ENCODE peak calls at places on chromosomes 12 and 14, in ten cellular contexts. One of them, this sample, is unnamed.

GRCh38 chr14:52913271-52913670 is 37.6 kb downstream of the FERMT2 start:
- DNase-seq in neural progenitor cell: no peak
- DNase-seq in dorsolateral prefrontal cortex: no peak
- DNase-seq in transverse colon: no peak
- DNase-seq in Peyer's patch: no peak
- DNase-seq in cardiac fibroblast: peak; percentile 80
- DNase-seq in Caco-2: no peak
- DNase-seq in CD8-positive, alpha-beta T cell: no peak
- DNase-seq in lower lobe of right lung: no peak
- DNase-seq in BE2C: no peak
- DNase-seq in this sample: no peak

GRCh38 chr14:52064174-52064573 is 4.7 kb downstream of the NID2 start:
- DNase-seq in neural progenitor cell: no peak
- DNase-seq in dorsolateral prefrontal cortex: no peak
- DNase-seq in transverse colon: no peak
- DNase-seq in Peyer's patch: no peak
- DNase-seq in cardiac fibroblast: no peak
- DNase-seq in Caco-2: no peak
- DNase-seq in CD8-positive, alpha-beta T cell: no peak
- DNase-seq in lower lobe of right lung: no peak
- DNase-seq in BE2C: no peak
- DNase-seq in this sample: no peak

GRCh38 chr14:104974146-104974541 is 4.0 kb downstream of the AHNAK2 start:
- DNase-seq in neural progenitor cell: no peak
- DNase-seq in dorsolateral prefrontal cortex: no peak
- DNase-seq in transverse colon: no peak
- DNase-seq in Peyer's patch: no peak
- DNase-seq in cardiac fibroblast: no peak
- DNase-seq in Caco-2: no peak
- DNase-seq in CD8-positive, alpha-beta T cell: no peak
- DNase-seq in lower lobe of right lung: peak; percentile 42
- DNase-seq in BE2C: peak; percentile 4
- DNase-seq in this sample: peak; percentile 91

GRCh38 chr14:75877884-75878283 is 103.9 kb downstream of the TGFB3 start:
- DNase-seq in neural progenitor cell: no peak
- DNase-seq in dorsolateral prefrontal cortex: no peak
- DNase-seq in transverse colon: no peak
- DNase-seq in Peyer's patch: no peak
- DNase-seq in cardiac fibroblast: no peak
- DNase-seq in Caco-2: no peak
- DNase-seq in CD8-positive, alpha-beta T cell: no peak
- DNase-seq in lower lobe of right lung: no peak
- DNase-seq in BE2C: no peak
- DNase-seq in this sample: no peak

GRCh38 chr14:54703724-54704123 is 136.8 kb downstream of the SAMD4A start:
- DNase-seq in neural progenitor cell: no peak
- DNase-seq in dorsolateral prefrontal cortex: no peak
- DNase-seq in transverse colon: no peak
- DNase-seq in Peyer's patch: no peak
- DNase-seq in cardiac fibroblast: no peak
- DNase-seq in Caco-2: no peak
- DNase-seq in CD8-positive, alpha-beta T cell: no peak
- DNase-seq in lower lobe of right lung: no peak
- DNase-seq in BE2C: no peak
- DNase-seq in this sample: no peak

GRCh38 chr12:23083267-23083666 is 458.3 kb downstream of the ETNK1 start:
- DNase-seq in neural progenitor cell: no peak
- DNase-seq in dorsolateral prefrontal cortex: no peak
- DNase-seq in transverse colon: no peak
- DNase-seq in Peyer's patch: no peak
- DNase-seq in cardiac fibroblast: peak; percentile 96
- DNase-seq in Caco-2: no peak
- DNase-seq in CD8-positive, alpha-beta T cell: no peak
- DNase-seq in lower lobe of right lung: no peak
- DNase-seq in BE2C: peak; percentile 43
- DNase-seq in this sample: no peak

GRCh38 chr14:21866479-21866878 is 192.9 kb upstream of the OR4E1 start:
- DNase-seq in neural progenitor cell: no peak
- DNase-seq in dorsolateral prefrontal cortex: no peak
- DNase-seq in transverse colon: no peak
- DNase-seq in Peyer's patch: no peak
- DNase-seq in cardiac fibroblast: peak; percentile 31
- DNase-seq in Caco-2: no peak
- DNase-seq in CD8-positive, alpha-beta T cell: no peak
- DNase-seq in lower lobe of right lung: no peak
- DNase-seq in BE2C: no peak
- DNase-seq in this sample: no peak

GRCh38 chr12:128078311-128078851 is 188.6 kb upstream of the TMEM132C start:
- DNase-seq in neural progenitor cell: peak; percentile 44
- DNase-seq in dorsolateral prefrontal cortex: no peak
- DNase-seq in transverse colon: no peak
- DNase-seq in Peyer's patch: no peak
- DNase-seq in cardiac fibroblast: no peak
- DNase-seq in Caco-2: no peak
- DNase-seq in CD8-positive, alpha-beta T cell: no peak
- DNase-seq in lower lobe of right lung: no peak
- DNase-seq in BE2C: no peak
- DNase-seq in this sample: no peak

GRCh38 chr12:53005215-53005985 is 856 bp upstream of the EIF4B start:
- DNase-seq in neural progenitor cell: peak; percentile 65
- DNase-seq in dorsolateral prefrontal cortex: no peak
- DNase-seq in transverse colon: no peak
- DNase-seq in Peyer's patch: no peak
- DNase-seq in cardiac fibroblast: peak; percentile 18
- DNase-seq in Caco-2: peak; percentile 36
- DNase-seq in CD8-positive, alpha-beta T cell: no peak
- DNase-seq in lower lobe of right lung: peak; percentile 51
- DNase-seq in BE2C: no peak
- DNase-seq in this sample: no peak

GRCh38 chr12:95473440-95473946 is 459 bp upstream of the METAP2 start:
- DNase-seq in neural progenitor cell: peak; percentile 45
- DNase-seq in dorsolateral prefrontal cortex: no peak
- DNase-seq in transverse colon: peak; percentile 48
- DNase-seq in Peyer's patch: peak; percentile 54
- DNase-seq in cardiac fibroblast: peak; percentile 58
- DNase-seq in Caco-2: peak; percentile 43
- DNase-seq in CD8-positive, alpha-beta T cell: peak; percentile 4
- DNase-seq in lower lobe of right lung: no peak
- DNase-seq in BE2C: peak; percentile 25
- DNase-seq in this sample: no peak

GRCh38 chr14:56189306-56189705 is 71.1 kb downstream of the PELI2 start:
- DNase-seq in neural progenitor cell: no peak
- DNase-seq in dorsolateral prefrontal cortex: no peak
- DNase-seq in transverse colon: no peak
- DNase-seq in Peyer's patch: no peak
- DNase-seq in cardiac fibroblast: peak; percentile 86
- DNase-seq in Caco-2: no peak
- DNase-seq in CD8-positive, alpha-beta T cell: no peak
- DNase-seq in lower lobe of right lung: no peak
- DNase-seq in BE2C: no peak
- DNase-seq in this sample: no peak

DNA sequence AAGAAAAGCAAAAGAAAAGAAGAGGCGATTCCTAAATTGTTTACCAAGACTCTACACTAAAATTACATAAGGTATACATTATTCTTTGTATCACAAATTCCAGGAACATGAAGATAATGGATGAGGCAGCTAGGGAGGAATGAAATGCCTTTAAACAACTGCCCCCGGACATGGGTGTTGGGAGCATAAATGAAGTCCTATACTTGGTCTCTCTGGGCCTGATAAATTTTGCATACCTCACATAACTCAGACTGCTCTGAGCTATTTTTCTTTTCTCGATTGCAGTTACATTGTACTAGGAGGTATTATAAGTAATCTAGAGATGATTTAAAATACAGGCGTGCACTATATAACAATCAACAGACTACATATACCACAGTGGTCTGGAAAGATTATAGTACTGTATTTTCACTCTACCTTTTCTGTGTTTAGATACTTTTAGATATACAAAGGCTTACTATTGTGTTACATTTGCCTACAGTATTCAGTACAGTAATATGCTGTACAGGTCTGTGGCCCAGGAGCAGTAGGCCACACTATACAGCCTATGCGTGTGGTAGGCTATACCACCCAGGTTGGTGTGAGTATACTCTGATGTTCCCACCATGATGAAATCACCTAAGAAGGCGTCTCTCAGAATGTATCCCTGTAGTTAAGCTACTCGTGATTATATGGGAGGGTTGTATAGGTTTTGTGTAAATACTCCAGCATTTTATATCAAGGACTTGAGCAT is 14.3 kb downstream of the FNTB start:
- DNase-seq in neural progenitor cell: no peak
- DNase-seq in dorsolateral prefrontal cortex: no peak
- DNase-seq in transverse colon: no peak
- DNase-seq in Peyer's patch: no peak
- DNase-seq in cardiac fibroblast: peak; percentile 47
- DNase-seq in Caco-2: no peak
- DNase-seq in CD8-positive, alpha-beta T cell: no peak
- DNase-seq in lower lobe of right lung: no peak
- DNase-seq in BE2C: no peak
- DNase-seq in this sample: no peak
- TF ChIP-seq CTCF in neural progenitor cell: no peak
- TF ChIP-seq CTCF in dorsolateral prefrontal cortex: no peak
- TF ChIP-seq CTCF in transverse colon: no peak
- TF ChIP-seq CTCF in Peyer's patch: no peak
- TF ChIP-seq CTCF in cardiac fibroblast: no peak
- TF ChIP-seq CTCF in Caco-2: no peak
- TF ChIP-seq CTCF in CD8-positive, alpha-beta T cell: no peak
- TF ChIP-seq CTCF in lower lobe of right lung: no peak
- TF ChIP-seq CTCF in BE2C: no peak
- TF ChIP-seq CTCF in this sample: no peak

GRCh38 chr14:81268016-81268416 is 47.3 kb upstream of the GTF2A1 start:
- DNase-seq in neural progenitor cell: no peak
- DNase-seq in dorsolateral prefrontal cortex: no peak
- DNase-seq in transverse colon: no peak
- DNase-seq in Peyer's patch: no peak
- DNase-seq in cardiac fibroblast: peak; percentile 2
- DNase-seq in Caco-2: no peak
- DNase-seq in CD8-positive, alpha-beta T cell: no peak
- DNase-seq in lower lobe of right lung: no peak
- DNase-seq in BE2C: no peak
- DNase-seq in this sample: no peak

GRCh38 chr14:81272322-81272721 is 51.6 kb upstream of the GTF2A1 start:
- DNase-seq in neural progenitor cell: no peak
- DNase-seq in dorsolateral prefrontal cortex: no peak
- DNase-seq in transverse colon: no peak
- DNase-seq in Peyer's patch: no peak
- DNase-seq in cardiac fibroblast: no peak
- DNase-seq in Caco-2: no peak
- DNase-seq in CD8-positive, alpha-beta T cell: no peak
- DNase-seq in lower lobe of right lung: no peak
- DNase-seq in BE2C: no peak
- DNase-seq in this sample: no peak

GRCh38 chr14:81269979-81270375 is 49.2 kb upstream of the GTF2A1 start:
- DNase-seq in neural progenitor cell: no peak
- DNase-seq in dorsolateral prefrontal cortex: no peak
- DNase-seq in transverse colon: no peak
- DNase-seq in Peyer's patch: no peak
- DNase-seq in cardiac fibroblast: no peak
- DNase-seq in Caco-2: no peak
- DNase-seq in CD8-positive, alpha-beta T cell: no peak
- DNase-seq in lower lobe of right lung: no peak
- DNase-seq in BE2C: no peak
- DNase-seq in this sample: no peak

GRCh38 chr14:81265641-81266169 is 44.9 kb upstream of the GTF2A1 start:
- DNase-seq in neural progenitor cell: no peak
- DNase-seq in dorsolateral prefrontal cortex: no peak
- DNase-seq in transverse colon: no peak
- DNase-seq in Peyer's patch: no peak
- DNase-seq in cardiac fibroblast: no peak
- DNase-seq in Caco-2: no peak
- DNase-seq in CD8-positive, alpha-beta T cell: no peak
- DNase-seq in lower lobe of right lung: no peak
- DNase-seq in BE2C: no peak
- DNase-seq in this sample: no peak

GRCh38 chr14:81269100-81269978 is 48.6 kb upstream of the GTF2A1 start:
- DNase-seq in neural progenitor cell: peak; percentile 65
- DNase-seq in dorsolateral prefrontal cortex: no peak
- DNase-seq in transverse colon: no peak
- DNase-seq in Peyer's patch: no peak
- DNase-seq in cardiac fibroblast: peak; percentile 82
- DNase-seq in Caco-2: peak; percentile 46
- DNase-seq in CD8-positive, alpha-beta T cell: no peak
- DNase-seq in lower lobe of right lung: no peak
- DNase-seq in BE2C: peak; percentile 37
- DNase-seq in this sample: no peak
- TF ChIP-seq CTCF in neural progenitor cell: peak; percentile 88
- TF ChIP-seq CTCF in dorsolateral prefrontal cortex: peak; percentile 86
- TF ChIP-seq CTCF in transverse colon: peak; percentile 89
- TF ChIP-seq CTCF in Peyer's patch: peak; percentile 75
- TF ChIP-seq CTCF in cardiac fibroblast: peak; percentile 71
- TF ChIP-seq CTCF in Caco-2: peak; percentile 73
- TF ChIP-seq CTCF in CD8-positive, alpha-beta T cell: peak; percentile 63
- TF ChIP-seq CTCF in lower lobe of right lung: peak; percentile 79
- TF ChIP-seq CTCF in BE2C: peak; percentile 84
- TF ChIP-seq CTCF in this sample: peak; percentile 87

GRCh38 chr12:116578051-116578450 is 18.9 kb downstream of the MAP1LC3B2 start:
- DNase-seq in neural progenitor cell: no peak
- DNase-seq in dorsolateral prefrontal cortex: no peak
- DNase-seq in transverse colon: no peak
- DNase-seq in Peyer's patch: no peak
- DNase-seq in cardiac fibroblast: no peak
- DNase-seq in Caco-2: no peak
- DNase-seq in CD8-positive, alpha-beta T cell: no peak
- DNase-seq in lower lobe of right lung: no peak
- DNase-seq in BE2C: no peak
- DNase-seq in this sample: no peak
- TF ChIP-seq CTCF in neural progenitor cell: no peak
- TF ChIP-seq CTCF in dorsolateral prefrontal cortex: no peak
- TF ChIP-seq CTCF in transverse colon: no peak
- TF ChIP-seq CTCF in Peyer's patch: no peak
- TF ChIP-seq CTCF in cardiac fibroblast: no peak
- TF ChIP-seq CTCF in Caco-2: no peak
- TF ChIP-seq CTCF in CD8-positive, alpha-beta T cell: no peak
- TF ChIP-seq CTCF in lower lobe of right lung: no peak
- TF ChIP-seq CTCF in BE2C: no peak
- TF ChIP-seq CTCF in this sample: no peak

GRCh38 chr12:86379337-86379736 is 123.1 kb upstream of the MGAT4C start:
- DNase-seq in neural progenitor cell: no peak
- DNase-seq in dorsolateral prefrontal cortex: no peak
- DNase-seq in transverse colon: no peak
- DNase-seq in Peyer's patch: no peak
- DNase-seq in cardiac fibroblast: no peak
- DNase-seq in Caco-2: no peak
- DNase-seq in CD8-positive, alpha-beta T cell: no peak
- DNase-seq in lower lobe of right lung: no peak
- DNase-seq in BE2C: no peak
- DNase-seq in this sample: no peak

GRCh38 chr12:86373813-86374212 is 117.6 kb upstream of the MGAT4C start:
- DNase-seq in neural progenitor cell: no peak
- DNase-seq in dorsolateral prefrontal cortex: no peak
- DNase-seq in transverse colon: no peak
- DNase-seq in Peyer's patch: no peak
- DNase-seq in cardiac fibroblast: no peak
- DNase-seq in Caco-2: no peak
- DNase-seq in CD8-positive, alpha-beta T cell: no peak
- DNase-seq in lower lobe of right lung: no peak
- DNase-seq in BE2C: no peak
- DNase-seq in this sample: no peak

DNA sequence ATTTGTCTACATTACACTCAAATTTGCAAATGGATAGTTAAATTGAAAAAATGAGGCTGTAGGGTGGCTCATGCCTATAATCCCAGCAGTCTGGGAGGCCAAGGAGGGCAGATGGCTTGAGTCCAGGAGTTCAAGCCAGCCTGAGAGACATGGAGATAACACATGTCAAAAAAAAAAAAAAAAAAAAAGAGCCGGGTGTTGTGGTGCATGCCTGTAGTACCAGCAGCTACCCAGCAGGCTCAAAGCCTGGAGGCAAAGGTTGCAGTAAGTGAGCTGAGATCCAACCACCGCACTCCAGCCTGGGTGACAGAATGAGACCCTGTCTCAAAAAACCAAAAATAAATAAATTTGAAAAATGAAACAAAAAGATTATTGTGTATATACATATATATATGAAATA is 119.9 kb upstream of the MGAT4C start:
- DNase-seq in neural progenitor cell: peak; percentile 40
- DNase-seq in dorsolateral prefrontal cortex: no peak
- DNase-seq in transverse colon: no peak
- DNase-seq in Peyer's patch: no peak
- DNase-seq in cardiac fibroblast: no peak
- DNase-seq in Caco-2: no peak
- DNase-seq in CD8-positive, alpha-beta T cell: no peak
- DNase-seq in lower lobe of right lung: no peak
- DNase-seq in BE2C: peak; percentile 78
- DNase-seq in this sample: no peak
- TF ChIP-seq CTCF in neural progenitor cell: peak; percentile 29
- TF ChIP-seq CTCF in dorsolateral prefrontal cortex: no peak
- TF ChIP-seq CTCF in transverse colon: no peak
- TF ChIP-seq CTCF in Peyer's patch: no peak
- TF ChIP-seq CTCF in cardiac fibroblast: no peak
- TF ChIP-seq CTCF in Caco-2: no peak
- TF ChIP-seq CTCF in CD8-positive, alpha-beta T cell: no peak
- TF ChIP-seq CTCF in lower lobe of right lung: no peak
- TF ChIP-seq CTCF in BE2C: peak; percentile 49
- TF ChIP-seq CTCF in this sample: no peak